ENCODE peak calls at places on chromosome 20, in five cellular contexts. One of them, this sample, is unnamed. For H3K4me1, the result is how much of the 10 kb centered on the place peaks cover.

GRCh38 chr20:25532015-25532751 is 53.1 kb downstream of the NINL start:
- DNase-seq in HCT116: no peak
- DNase-seq in tibial artery: no peak
- DNase-seq in OCI-LY7: no peak
- DNase-seq in fibroblast of lung: no peak
- DNase-seq in this sample: no peak

GRCh38 chr20:32285621-32286334 is 8.3 kb downstream of the KIF3B start:
- DNase-seq in HCT116: no peak
- DNase-seq in tibial artery: no peak
- DNase-seq in OCI-LY7: peak
- DNase-seq in fibroblast of lung: peak
- DNase-seq in this sample: no peak

GRCh38 chr20:37640600-37641561 is 52.9 kb upstream of the CTNNBL1 start:
- DNase-seq in HCT116: no peak
- DNase-seq in tibial artery: no peak
- DNase-seq in OCI-LY7: no peak
- DNase-seq in fibroblast of lung: peak
- DNase-seq in this sample: no peak

GRCh38 chr20:2891343-2891742 is 18.1 kb downstream of the PTPRA start:
- DNase-seq in HCT116: no peak
- DNase-seq in tibial artery: no peak
- DNase-seq in OCI-LY7: no peak
- DNase-seq in fibroblast of lung: no peak
- DNase-seq in this sample: no peak

GRCh38 chr20:49886571-49887203 is 28.6 kb downstream of the SPATA2 start:
- DNase-seq in HCT116: no peak
- DNase-seq in tibial artery: no peak
- DNase-seq in OCI-LY7: no peak
- DNase-seq in fibroblast of lung: no peak
- DNase-seq in this sample: no peak

GRCh38 chr20:19909696-19910095 is 107.5 kb upstream of the NAA20 start:
- DNase-seq in HCT116: no peak
- DNase-seq in tibial artery: peak
- DNase-seq in OCI-LY7: no peak
- DNase-seq in fibroblast of lung: no peak
- DNase-seq in this sample: no peak

GRCh38 chr20:18657575-18657974 is 69.7 kb downstream of the DTD1 start:
- DNase-seq in HCT116: no peak
- DNase-seq in tibial artery: no peak
- DNase-seq in OCI-LY7: no peak
- DNase-seq in fibroblast of lung: peak
- DNase-seq in this sample: no peak

GRCh38 chr20:63643499-63643898 is 9.7 kb downstream of the STMN3 start:
- DNase-seq in HCT116: no peak
- DNase-seq in tibial artery: no peak
- DNase-seq in OCI-LY7: no peak
- DNase-seq in fibroblast of lung: no peak
- DNase-seq in this sample: no peak

GRCh38 chr20:43669332-43669731 is 2.4 kb downstream of the MYBL2 start:
- DNase-seq in HCT116: no peak
- DNase-seq in tibial artery: no peak
- DNase-seq in OCI-LY7: peak
- DNase-seq in fibroblast of lung: peak
- DNase-seq in this sample: no peak

GRCh38 chr20:45097485-45098095 is 3.3 kb downstream of the KCNS1 start:
- DNase-seq in HCT116: no peak
- DNase-seq in tibial artery: no peak
- DNase-seq in OCI-LY7: no peak
- DNase-seq in fibroblast of lung: peak
- DNase-seq in this sample: no peak
- TF ChIP-seq CTCF in HCT116: no peak
- TF ChIP-seq CTCF in tibial artery: no peak
- TF ChIP-seq CTCF in OCI-LY7: no peak
- TF ChIP-seq CTCF in fibroblast of lung: peak
- TF ChIP-seq CTCF in this sample: no peak

GRCh38 chr20:48171071-48171470 is 385.8 kb upstream of the SULF2 start:
- DNase-seq in HCT116: no peak
- DNase-seq in tibial artery: no peak
- DNase-seq in OCI-LY7: no peak
- DNase-seq in fibroblast of lung: no peak
- DNase-seq in this sample: no peak
- H3K4me1 ChIP-seq in HCT116: under half
- H3K4me1 ChIP-seq in tibial artery: under half
- H3K4me1 ChIP-seq in OCI-LY7: under half
- H3K4me1 ChIP-seq in fibroblast of lung: under half
- H3K4me1 ChIP-seq in this sample: under half

GRCh38 chr20:10314198-10314597 is 95.6 kb downstream of the SNAP25 start:
- DNase-seq in HCT116: no peak
- DNase-seq in tibial artery: no peak
- DNase-seq in OCI-LY7: no peak
- DNase-seq in fibroblast of lung: peak
- DNase-seq in this sample: no peak

GRCh38 chr20:10315138-10315537 is 96.5 kb downstream of the SNAP25 start:
- DNase-seq in HCT116: no peak
- DNase-seq in tibial artery: no peak
- DNase-seq in OCI-LY7: no peak
- DNase-seq in fibroblast of lung: no peak
- DNase-seq in this sample: no peak

GRCh38 chr20:10318625-10319024 is 100.0 kb downstream of the SNAP25 start:
- DNase-seq in HCT116: no peak
- DNase-seq in tibial artery: no peak
- DNase-seq in OCI-LY7: no peak
- DNase-seq in fibroblast of lung: no peak
- DNase-seq in this sample: no peak

GRCh38 chr20:10313701-10314100 is 95.1 kb downstream of the SNAP25 start:
- DNase-seq in HCT116: no peak
- DNase-seq in tibial artery: no peak
- DNase-seq in OCI-LY7: no peak
- DNase-seq in fibroblast of lung: peak
- DNase-seq in this sample: no peak

DNA sequence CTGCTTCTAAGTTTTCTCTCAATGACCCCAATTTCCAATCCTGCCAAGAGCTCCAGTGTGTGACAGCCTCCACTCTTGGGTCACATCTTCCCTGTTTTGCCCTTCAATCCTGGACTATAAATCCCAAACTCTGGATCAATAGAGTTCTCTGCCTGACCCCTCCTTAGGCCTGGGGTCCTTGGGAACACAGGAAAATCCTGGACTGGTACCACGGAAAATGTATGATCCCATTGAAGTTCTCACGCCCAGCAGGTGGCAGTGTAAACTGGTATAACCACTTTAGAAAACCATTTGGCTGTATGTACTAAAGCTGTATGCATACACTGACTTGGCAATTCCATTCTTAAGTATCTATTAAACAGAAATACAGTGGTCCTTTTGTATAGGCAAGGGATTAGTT is 98.0 kb downstream of the SNAP25 start:
- DNase-seq in HCT116: peak
- DNase-seq in tibial artery: no peak
- DNase-seq in OCI-LY7: peak
- DNase-seq in fibroblast of lung: peak
- DNase-seq in this sample: no peak
- TF ChIP-seq CTCF in HCT116: peak
- TF ChIP-seq CTCF in tibial artery: no peak
- TF ChIP-seq CTCF in OCI-LY7: peak
- TF ChIP-seq CTCF in fibroblast of lung: no peak
- TF ChIP-seq CTCF in this sample: no peak

GRCh38 chr20:57397004-57397692 is 6.0 kb downstream of the RBM38 start:
- DNase-seq in HCT116: no peak
- DNase-seq in tibial artery: no peak
- DNase-seq in OCI-LY7: peak
- DNase-seq in fibroblast of lung: no peak
- DNase-seq in this sample: no peak
- H3K4me1 ChIP-seq in HCT116: under half
- H3K4me1 ChIP-seq in tibial artery: half or more
- H3K4me1 ChIP-seq in OCI-LY7: half or more
- H3K4me1 ChIP-seq in fibroblast of lung: under half
- H3K4me1 ChIP-seq in this sample: under half

This sample was measured in breast epithelium.